ENCODE peak calls at places on chromosomes 12 and 14, in four cellular contexts. V is OCI-LY7, Y is neural progenitor cell, P is adrenal gland. T is an unnamed sample.

GRCh38 chr14:97367278-97367677 is 570.1 kb downstream of the VRK1 start:
- DNase-seq in V (no peak), Y (no peak), P (no peak), T (no peak)

GRCh38 chr12:49703647-49704137 is 3.5 kb downstream of the FMNL3 start:
- DNase-seq in V (peak), Y (no peak), P (no peak), T (no peak)

GRCh38 chr14:23641915-23642588 is 5.9 kb downstream of the DHRS2 start:
- DNase-seq in V (no peak), Y (no peak), P (no peak), T (no peak)

GRCh38 chr12:78636253-78636855 is 228.2 kb upstream of the SYT1 start:
- DNase-seq in V (no peak), Y (peak), P (no peak), T (no peak)

GRCh38 chr12:52320784-52321400 is at the start of gene KRT83:
- DNase-seq in V (no peak), Y (no peak), P (no peak), T (no peak)

GRCh38 chr12:55720894-55721444 is 776 bp downstream of the RDH5 start:
- DNase-seq in V (no peak), Y (peak), P (peak), T (peak)

GRCh38 chr12:121883315-121883660 is 5.3 kb upstream of the PSMD9 start:
- DNase-seq in V (no peak), Y (peak), P (no peak), T (no peak)

GRCh38 chr12:83197483-83197914 is 510.8 kb downstream of the TMTC2 start:
- DNase-seq in V (no peak), Y (peak), P (no peak), T (no peak)

GRCh38 chr12:991350-992278 is 591 bp downstream of the ERC1 start:
- DNase-seq in V (peak), Y (peak), P (no peak), T (peak)

GRCh38 chr12:132004946-132005345 is 55.2 kb downstream of the EP400 start:
- DNase-seq in V (no peak), Y (no peak), P (no peak), T (no peak)

GRCh38 chr12:25840678-25841077 is 117.8 kb upstream of the RASSF8 start:
- DNase-seq in V (no peak), Y (no peak), P (no peak), T (no peak)

GRCh38 chr14:101509730-101510371 is 51.4 kb upstream of the DIO3 start:
- DNase-seq in V (no peak), Y (no peak), P (no peak), T (peak)

GRCh38 chr12:131528144-131528543 is 182.7 kb upstream of the SFSWAP start:
- DNase-seq in V (no peak), Y (no peak), P (no peak), T (no peak)

GRCh38 chr12:38544357-38545066 is 227.9 kb downstream of the ALG10B start:
- DNase-seq in V (no peak), Y (peak), P (no peak), T (peak)

GRCh38 chr12:125493704-125494308 is 428.6 kb downstream of the AACS start:
- DNase-seq in V (no peak), Y (no peak), P (no peak), T (no peak)

GRCh38 chr12:1833596-1834028 is 13.2 kb downstream of the LRTM2 start:
- DNase-seq in V (no peak), Y (no peak), P (no peak), T (no peak)

GRCh38 chr14:67622675-67623074 is 3.0 kb downstream of the ARG2 start:
- DNase-seq in V (peak), Y (peak), P (peak), T (no peak)

GRCh38 chr12:63420206-63420644 is 248.1 kb downstream of the DPY19L2 start:
- DNase-seq in V (peak), Y (peak), P (peak), T (peak)

GRCh38 chr14:34403646-34404045 is 58.4 kb downstream of the SPTSSA start:
- DNase-seq in V (no peak), Y (no peak), P (no peak), T (no peak)

GRCh38 chr12:31326689-31327659 is 1.0 kb upstream of the SINHCAF start:
- DNase-seq in V (no peak), Y (peak), P (no peak), T (no peak)

GRCh38 chr12:88057994-88058718 is 29.0 kb upstream of the C12orf50 start:
- DNase-seq in V (no peak), Y (no peak), P (no peak), T (no peak)

GRCh38 chr14:25375639-25376038 is 325.7 kb upstream of the STXBP6 start:
- DNase-seq in V (no peak), Y (no peak), P (no peak), T (no peak)

GRCh38 chr12:645563-646071 is 17.6 kb downstream of the NINJ2 start:
- DNase-seq in V (no peak), Y (no peak), P (peak), T (no peak)

GRCh38 chr12:8664228-8664963 is 1.8 kb upstream of the MFAP5 start:
- DNase-seq in V (no peak), Y (no peak), P (no peak), T (no peak)
- H3K27ac ChIP-seq in V (no peak), Y (no peak), P (no peak), T (no peak)

GRCh38 chr12:12870454-12870853 is 20.9 kb upstream of the GPRC5A start:
- DNase-seq in V (no peak), Y (no peak), P (no peak), T (no peak)
- H3K27ac ChIP-seq in V (no peak), Y (no peak), P (no peak), T (no peak)

GRCh38 chr14:94196057-94196456 is 21.9 kb downstream of the PPP4R4 start:
- DNase-seq in V (no peak), Y (no peak), P (no peak), T (no peak)

GRCh38 chr14:94192534-94192933 is 18.4 kb downstream of the PPP4R4 start:
- DNase-seq in V (no peak), Y (no peak), P (no peak), T (no peak)

GRCh38 chr14:94193776-94194175 is 19.7 kb downstream of the PPP4R4 start:
- DNase-seq in V (no peak), Y (no peak), P (no peak), T (no peak)
- H3K27ac ChIP-seq in V (no peak), Y (no peak), P (no peak), T (no peak)

GRCh38 chr12:41439134-41439533 is 251.0 kb downstream of the PDZRN4 start:
- DNase-seq in V (peak), Y (no peak), P (no peak), T (no peak)
- H3K27ac ChIP-seq in V (peak), Y (no peak), P (no peak), T (peak)